ENCODE peak calls at places on chromosomes 12 and 14, in seven cellular contexts. Y is KBM-7, I is MCF 10A, A is RPMI7951, Q is NCI-H345, G is NCI-H1417, U is upper lobe of right lung. P is an unnamed sample.
A peak's percentile ranks its signal among the peaks of the same experiment; 100 is the strongest.

GRCh38 chr12:52130695-52131094 is 51.2 kb downstream of the SMIM41 start:
- DNase-seq in Y (no peak), I (no peak), A (no peak), Q (peak; percentile 94), G (peak; percentile 97), U (peak; percentile 47), P (no peak)

GRCh38 chr12:109728921-109729836 is 15.6 kb downstream of the FAM222A start:
- DNase-seq in Y (no peak), I (no peak), A (no peak), Q (no peak), G (peak; percentile 32), U (peak; percentile 49), P (peak; percentile 25)

GRCh38 chr14:94914191-94914590 is 144.3 kb upstream of the GSC start:
- DNase-seq in Y (no peak), I (peak; percentile 25), A (no peak), Q (no peak), G (no peak), U (no peak), P (no peak)

GRCh38 chr14:94110552-94111181 is at the start of gene IFI27:
- DNase-seq in Y (no peak), I (peak; percentile 79), A (peak; percentile 41), Q (no peak), G (no peak), U (no peak), P (no peak)

GRCh38 chr12:1591029-1591428 is 3.4 kb downstream of the FBXL14 start:
- DNase-seq in Y (no peak), I (peak; percentile 76), A (peak; percentile 38), Q (peak; percentile 17), G (no peak), U (no peak), P (peak; percentile 58)

GRCh38 chr12:57576613-57577160 is 14.3 kb upstream of the PIP4K2C start:
- DNase-seq in Y (no peak), I (peak; percentile 23), A (peak; percentile 28), Q (no peak), G (no peak), U (no peak), P (no peak)

GRCh38 chr12:120725151-120725658 is 421 bp upstream of the ACADS start:
- DNase-seq in Y (no peak), I (no peak), A (no peak), Q (no peak), G (no peak), U (no peak), P (no peak)

GRCh38 chr12:26116829-26117228 is 8.0 kb downstream of the BHLHE41 start:
- DNase-seq in Y (no peak), I (no peak), A (peak; percentile 46), Q (no peak), G (no peak), U (no peak), P (no peak)

GRCh38 chr14:21913759-21914158 is 240.1 kb upstream of the OR4E1 start:
- DNase-seq in Y (peak; percentile 82), I (peak; percentile 69), A (peak; percentile 67), Q (peak; percentile 36), G (peak; percentile 11), U (no peak), P (no peak)

GRCh38 chr14:41607119-41607785 is 576 bp downstream of the LRFN5 start:
- DNase-seq in Y (no peak), I (no peak), A (no peak), Q (peak; percentile 74), G (peak; percentile 60), U (no peak), P (no peak)

GRCh38 chr12:90979936-90980335 is 24.8 kb downstream of the EPYC start:
- DNase-seq in Y (no peak), I (no peak), A (peak; percentile 43), Q (no peak), G (no peak), U (no peak), P (no peak)

GRCh38 chr12:69779928-69780327 is 41.3 kb downstream of the RAB3IP start:
- DNase-seq in Y (no peak), I (peak; percentile 73), A (peak; percentile 63), Q (no peak), G (no peak), U (no peak), P (peak; percentile 45)

GRCh38 chr14:49865431-49865859 is 12.9 kb upstream of the NEMF start:
- DNase-seq in Y (peak; percentile 86), I (peak; percentile 74), A (peak; percentile 52), Q (peak; percentile 71), G (peak; percentile 62), U (peak; percentile 89), P (peak; percentile 86)

GRCh38 chr14:58133739-58134138 is 18.3 kb downstream of the ARMH4 start:
- DNase-seq in Y (no peak), I (peak; percentile 43), A (peak; percentile 3), Q (no peak), G (no peak), U (no peak), P (no peak)

GRCh38 chr14:34362625-34363251 is 99.3 kb downstream of the SPTSSA start:
- DNase-seq in Y (no peak), I (no peak), A (no peak), Q (no peak), G (no peak), U (no peak), P (no peak)

GRCh38 chr12:43057561-43057960 is 468.0 kb upstream of the PRICKLE1 start:
- DNase-seq in Y (no peak), I (peak; percentile 4), A (no peak), Q (no peak), G (no peak), U (no peak), P (no peak)

GRCh38 chr14:65035049-65035448 is 48.4 kb downstream of the FNTB start:
- DNase-seq in Y (no peak), I (no peak), A (peak; percentile 15), Q (no peak), G (no peak), U (peak; percentile 68), P (no peak)

GRCh38 chr14:42628591-42628990 is 1021.9 kb downstream of the LRFN5 start:
- DNase-seq in Y (peak; percentile 69), I (no peak), A (no peak), Q (no peak), G (no peak), U (no peak), P (no peak)

GRCh38 chr12:67052981-67053380 is 216.2 kb upstream of the CAND1 start:
- DNase-seq in Y (no peak), I (no peak), A (no peak), Q (no peak), G (no peak), U (no peak), P (no peak)

GRCh38 chr12:66107451-66107915 is 23.1 kb downstream of the LLPH start:
- DNase-seq in Y (peak; percentile 96), I (peak; percentile 98), A (peak; percentile 89), Q (peak; percentile 86), G (peak; percentile 64), U (no peak), P (peak; percentile 59)

GRCh38 chr12:89311703-89312293 is 40.5 kb downstream of the DUSP6 start:
- DNase-seq in Y (no peak), I (no peak), A (no peak), Q (no peak), G (no peak), U (no peak), P (no peak)

GRCh38 chr12:24839268-24839791 is 109.6 kb downstream of the BCAT1 start:
- DNase-seq in Y (no peak), I (no peak), A (peak; percentile 40), Q (no peak), G (no peak), U (no peak), P (no peak)

GRCh38 chr12:29398495-29398894 is 17.5 kb upstream of the ERGIC2 start:
- DNase-seq in Y (no peak), I (no peak), A (no peak), Q (no peak), G (no peak), U (no peak), P (no peak)

GRCh38 chr12:103803847-103804246 is 37.2 kb downstream of the NT5DC3 start:
- DNase-seq in Y (no peak), I (no peak), A (no peak), Q (no peak), G (no peak), U (no peak), P (no peak)

GRCh38 chr14:36171607-36172006 is 4.9 kb downstream of the PTCSC3 start:
- DNase-seq in Y (no peak), I (no peak), A (no peak), Q (no peak), G (no peak), U (no peak), P (no peak)

GRCh38 chr14:92787554-92787953 is 6.6 kb upstream of the GOLGA5 start:
- DNase-seq in Y (no peak), I (no peak), A (no peak), Q (no peak), G (no peak), U (no peak), P (no peak)

GRCh38 chr14:36424478-36425102 is 95.4 kb downstream of the NKX2-1 start:
- DNase-seq in Y (no peak), I (no peak), A (no peak), Q (peak; percentile 94), G (peak; percentile 90), U (no peak), P (no peak)

GRCh38 chr14:92607702-92608429 is 94.3 kb downstream of the RIN3 start:
- DNase-seq in Y (no peak), I (peak; percentile 87), A (peak; percentile 64), Q (no peak), G (no peak), U (no peak), P (no peak)

GRCh38 chr14:96519970-96520369 is 17.8 kb downstream of the PAPOLA start:
- DNase-seq in Y (no peak), I (no peak), A (no peak), Q (no peak), G (no peak), U (no peak), P (no peak)

GRCh38 chr14:47442206-47442605 is 233.2 kb downstream of the MDGA2 start:
- DNase-seq in Y (peak; percentile 0), I (peak; percentile 62), A (peak; percentile 2), Q (no peak), G (no peak), U (no peak), P (no peak)

GRCh38 chr14:69002069-69002468 is 23.0 kb upstream of the ACTN1 start:
- DNase-seq in Y (no peak), I (peak; percentile 47), A (peak; percentile 70), Q (no peak), G (no peak), U (no peak), P (no peak)

GRCh38 chr12:66361703-66362102 is 59.4 kb downstream of the HELB start:
- DNase-seq in Y (no peak), I (no peak), A (no peak), Q (no peak), G (no peak), U (no peak), P (no peak)

GRCh38 chr14:89196561-89196960 is 220.5 kb downstream of the FOXN3 start:
- DNase-seq in Y (no peak), I (no peak), A (peak; percentile 25), Q (no peak), G (no peak), U (no peak), P (no peak)

GRCh38 chr12:57476162-57476992 is 3.3 kb downstream of the ARHGAP9 start:
- DNase-seq in Y (peak; percentile 85), I (no peak), A (no peak), Q (no peak), G (peak; percentile 62), U (peak; percentile 78), P (peak; percentile 72)

GRCh38 chr14:64684091-64684490 is 20.1 kb upstream of the PLEKHG3 start:
- DNase-seq in Y (no peak), I (no peak), A (no peak), Q (peak; percentile 12), G (no peak), U (no peak), P (no peak)

P was measured in Peyer's patch.